ENCODE peak calls at places on chromosomes 16 and 17, in six cellular contexts. U is GM06990, L is AG09309, F is gastrocnemius medialis, D is IMR-90, X is choroid plexus epithelial cell. Z is an unnamed sample.

GRCh38 chr17:8935194-8935593 is 30.3 kb downstream of the PIK3R5 start:
- DNase-seq in U (peak; percentile 67), L (no peak), F (no peak), D (no peak), X (no peak), Z (no peak)

GRCh38 chr16:12688972-12689850 is 114.5 kb downstream of the CPPED1 start:
- DNase-seq in U (no peak), L (no peak), F (no peak), D (no peak), X (no peak), Z (no peak)

GRCh38 chr17:63579633-63580032 is 21.1 kb upstream of the TACO1 start:
- DNase-seq in U (no peak), L (no peak), F (no peak), D (no peak), X (peak; percentile 15), Z (no peak)

GRCh38 chr16:1887711-1888354 is 15.9 kb upstream of the MEIOB start:
- DNase-seq in U (no peak), L (no peak), F (no peak), D (no peak), X (no peak), Z (no peak)

GRCh38 chr16:70432304-70432799 is 6.5 kb downstream of the ST3GAL2 start:
- DNase-seq in U (no peak), L (no peak), F (no peak), D (no peak), X (no peak), Z (no peak)

GRCh38 chr16:58127033-58127556 is 2.1 kb downstream of the CFAP20 start:
- DNase-seq in U (no peak), L (peak; percentile 14), F (no peak), D (peak; percentile 43), X (peak; percentile 72), Z (peak; percentile 54)

GRCh38 chr17:13749566-13750235 is 148.0 kb upstream of the HS3ST3A1 start:
- DNase-seq in U (no peak), L (no peak), F (no peak), D (no peak), X (peak; percentile 18), Z (no peak)

GRCh38 chr16:6206080-6206479 is 1108.5 kb upstream of the EEF2KMT start:
- DNase-seq in U (no peak), L (no peak), F (no peak), D (no peak), X (no peak), Z (no peak)

GRCh38 chr17:37607637-37608368 is 1.4 kb downstream of the SYNRG start:
- DNase-seq in U (peak; percentile 54), L (no peak), F (no peak), D (no peak), X (no peak), Z (no peak)

GRCh38 chr17:64400644-64401043 is 10.0 kb upstream of the PECAM1 start:
- DNase-seq in U (no peak), L (no peak), F (no peak), D (no peak), X (no peak), Z (no peak)

GRCh38 chr16:27929818-27930217 is 133.7 kb downstream of the GSG1L start:
- DNase-seq in U (no peak), L (no peak), F (no peak), D (no peak), X (no peak), Z (no peak)

GRCh38 chr17:51371732-51372151 is 111.4 kb downstream of the UTP18 start:
- DNase-seq in U (peak; percentile 32), L (peak; percentile 2), F (no peak), D (peak; percentile 50), X (peak; percentile 74), Z (no peak)

GRCh38 chr16:74749291-74750055 is 25.1 kb downstream of the FA2H start:
- DNase-seq in U (no peak), L (no peak), F (no peak), D (no peak), X (no peak), Z (no peak)

GRCh38 chr16:87897563-87898505 is 28.5 kb upstream of the SLC7A5 start:
- DNase-seq in U (no peak), L (no peak), F (no peak), D (no peak), X (no peak), Z (no peak)

GRCh38 chr16:82010649-82011048 is 621 bp downstream of the SDR42E1 start:
- DNase-seq in U (no peak), L (no peak), F (no peak), D (no peak), X (no peak), Z (no peak)

GRCh38 chr16:85205747-85206471 is 93.6 kb upstream of the CIBAR2 start:
- DNase-seq in U (no peak), L (no peak), F (no peak), D (peak; percentile 78), X (peak; percentile 58), Z (no peak)

GRCh38 chr17:27630607-27631408 is at the start of gene LGALS9:
- DNase-seq in U (peak; percentile 57), L (no peak), F (no peak), D (peak; percentile 38), X (peak; percentile 24), Z (no peak)

GRCh38 chr17:79974786-79975497 is 60.7 kb downstream of the TBC1D16 start:
- DNase-seq in U (no peak), L (no peak), F (no peak), D (no peak), X (no peak), Z (no peak)

GRCh38 chr16:49596119-49596518 is 222.5 kb downstream of the C16orf78 start:
- DNase-seq in U (no peak), L (no peak), F (no peak), D (peak; percentile 15), X (peak; percentile 70), Z (no peak)

GRCh38 chr16:74437-75318 is 2.2 kb upstream of the RHBDF1 start:
- DNase-seq in U (no peak), L (no peak), F (no peak), D (no peak), X (no peak), Z (no peak)

GRCh38 chr16:30142672-30143346 is 19.8 kb upstream of the MAPK3 start:
- DNase-seq in U (no peak), L (no peak), F (no peak), D (no peak), X (no peak), Z (no peak)

GRCh38 chr17:49218941-49219913 is 8.7 kb downstream of the ABI3 start:
- DNase-seq in U (peak; percentile 77), L (no peak), F (no peak), D (no peak), X (no peak), Z (no peak)

GRCh38 chr17:82967268-82968032 is 112.0 kb upstream of the METRNL start:
- DNase-seq in U (no peak), L (no peak), F (no peak), D (no peak), X (no peak), Z (no peak)

GRCh38 chr16:81686391-81687182 is 92.5 kb upstream of the PLCG2 start:
- DNase-seq in U (no peak), L (no peak), F (no peak), D (no peak), X (no peak), Z (no peak)

GRCh38 chr17:76710863-76711611 is at the start of gene MXRA7:
- DNase-seq in U (peak; percentile 41), L (no peak), F (no peak), D (peak; percentile 61), X (peak; percentile 60), Z (no peak)

GRCh38 chr17:78359216-78359935 is 501 bp downstream of the SOCS3 start:
- DNase-seq in U (no peak), L (no peak), F (no peak), D (no peak), X (peak; percentile 72), Z (no peak)

GRCh38 chr16:3938843-3939624 is 58.5 kb upstream of the CREBBP start:
- DNase-seq in U (peak; percentile 51), L (no peak), F (no peak), D (peak; percentile 89), X (peak; percentile 94), Z (no peak)
- H3K4me3 ChIP-seq in U (no peak overlapping the region), L (peak overlapping the region; percentile 57), F (peak overlapping the region; percentile 65), D (no peak overlapping the region), X (peak overlapping the region; percentile 59), Z (peak overlapping the region; percentile 41)

GRCh38 chr16:62224810-62225209 is 188.6 kb upstream of the CDH8 start:
- DNase-seq in U (no peak), L (no peak), F (no peak), D (no peak), X (no peak), Z (no peak)

GRCh38 chr16:62225675-62226074 is 189.4 kb upstream of the CDH8 start:
- DNase-seq in U (no peak), L (no peak), F (no peak), D (no peak), X (peak; percentile 1), Z (peak; percentile 0)
- TF ChIP-seq CTCF in U (peak; percentile 49), L (no peak), F (no peak), D (no peak), X (no peak), Z (peak; percentile 26)

DNA sequence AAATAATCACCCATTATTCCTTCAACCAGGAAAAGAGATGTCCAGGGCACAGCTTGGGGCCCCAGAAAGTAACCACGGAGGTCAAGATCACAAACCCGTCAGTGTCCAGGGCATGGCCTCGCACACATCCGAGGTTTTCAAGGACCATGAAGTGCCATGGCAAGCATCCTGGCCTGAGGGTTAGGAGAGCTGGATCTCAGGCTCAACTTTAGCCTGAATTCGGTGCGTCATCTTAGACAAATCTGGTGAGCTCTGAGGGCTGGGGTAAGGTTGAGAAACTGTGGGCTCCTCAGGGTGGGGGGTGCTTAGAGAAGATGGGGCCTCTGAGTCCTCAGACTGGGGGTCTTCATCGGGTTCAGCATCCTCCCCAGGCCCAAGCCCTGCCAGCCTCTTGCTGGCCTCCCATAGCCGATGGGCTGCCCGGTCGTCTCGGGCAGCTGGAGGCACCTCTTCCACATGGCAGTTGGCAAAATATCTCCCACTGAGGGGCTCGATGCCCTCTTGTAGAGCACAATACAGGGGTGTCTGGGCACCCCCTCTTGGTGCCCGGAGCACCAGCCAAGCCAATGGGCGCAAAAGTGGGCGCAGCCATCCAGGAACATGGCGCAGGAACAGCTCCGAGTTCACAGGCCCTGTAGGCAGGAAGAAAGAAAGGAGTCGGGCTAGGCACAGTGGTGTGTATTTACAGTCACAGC is 875 bp upstream of the FLOT2 start:
- DNase-seq in U (no peak), L (no peak), F (no peak), D (no peak), X (no peak), Z (no peak)
- H3K4me3 ChIP-seq in U (peak overlapping the region; percentile 83), L (no peak overlapping the region), F (peak overlapping the region; percentile 90), D (no peak overlapping the region), X (no peak overlapping the region), Z (peak overlapping the region; percentile 65)

DNA sequence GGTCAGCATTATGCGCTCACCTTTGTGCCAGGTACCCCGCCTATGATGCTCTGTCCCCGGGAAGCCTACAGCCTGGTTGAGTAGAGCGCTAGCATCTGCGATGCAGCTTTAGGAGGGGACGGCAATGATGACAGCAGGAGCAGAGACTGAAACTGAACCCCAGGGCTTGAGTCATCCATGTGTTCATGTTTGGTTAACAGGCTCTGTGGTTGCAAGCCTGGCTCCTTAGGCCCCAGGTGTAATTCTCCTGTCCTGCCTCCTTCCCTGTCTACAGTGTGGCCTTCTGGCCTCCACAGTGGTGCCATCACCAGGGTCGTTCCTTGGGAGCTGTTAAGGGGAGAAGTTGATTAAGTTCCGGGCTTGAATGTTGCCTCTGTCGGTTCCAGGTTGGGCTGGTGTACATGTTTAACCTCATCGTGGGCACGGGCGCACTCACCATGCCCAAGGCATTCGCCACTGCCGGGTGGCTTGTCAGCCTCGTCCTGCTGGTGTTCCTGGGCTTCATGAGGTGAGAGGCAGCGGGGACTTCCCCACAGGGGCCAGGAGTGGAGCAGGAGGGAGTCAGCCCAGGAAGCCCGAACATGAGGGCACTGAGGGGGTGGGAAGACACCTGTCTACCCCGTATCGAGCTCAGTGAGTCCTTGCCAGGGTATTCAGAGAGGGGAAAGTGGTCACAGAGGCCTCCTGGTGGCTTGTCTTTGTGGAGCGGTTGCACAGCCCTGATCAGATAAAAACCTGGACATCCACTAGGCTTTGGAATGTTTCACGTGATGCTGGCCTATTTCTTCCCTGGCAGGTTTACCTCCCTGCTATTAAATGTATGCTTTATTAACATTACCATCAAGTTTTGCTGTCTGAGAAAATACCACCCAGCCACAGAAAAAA is 9.2 kb upstream of the NAT9 start:
- DNase-seq in U (no peak), L (no peak), F (no peak), D (no peak), X (no peak), Z (no peak)
- TF ChIP-seq CTCF in U (no peak), L (no peak), F (no peak), D (peak; percentile 14), X (peak; percentile 36), Z (no peak)